ENCODE peak calls at places on chromosome 12, in four cellular contexts. Y, Q, Z and I are unnamed samples.
A peak's percentile ranks its signal among the peaks of the same experiment; 100 is the strongest.

GRCh38 chr12:22334696-22335290 is at the start of gene ST8SIA1:
- DNase-seq in Y (no peak), Q (peak; percentile 57), Z (no peak), I (peak; percentile 81)

GRCh38 chr12:62375603-62376002 is 91.0 kb upstream of the MON2 start:
- DNase-seq in Y (no peak), Q (no peak), Z (no peak), I (no peak)

GRCh38 chr12:108571604-108572165 is 9.3 kb downstream of the ISCU start:
- DNase-seq in Y (no peak), Q (no peak), Z (no peak), I (no peak)

GRCh38 chr12:43099691-43100163 is 452.3 kb downstream of the ADAMTS20 start:
- DNase-seq in Y (no peak), Q (no peak), Z (no peak), I (no peak)

GRCh38 chr12:76014007-76014406 is 17.6 kb downstream of the PHLDA1 start:
- DNase-seq in Y (no peak), Q (no peak), Z (no peak), I (no peak)

GRCh38 chr12:68451261-68452091 is 119.3 kb upstream of the MDM1 start:
- DNase-seq in Y (no peak), Q (no peak), Z (no peak), I (no peak)

GRCh38 chr12:112714166-112714565 is 77.4 kb upstream of the RPH3A start:
- DNase-seq in Y (no peak), Q (no peak), Z (peak; percentile 40), I (no peak)

GRCh38 chr12:111425655-111426054 is 19.9 kb downstream of the SH2B3 start:
- DNase-seq in Y (no peak), Q (no peak), Z (no peak), I (no peak)

GRCh38 chr12:4153343-4153892 is 120.1 kb upstream of the CCND2 start:
- DNase-seq in Y (no peak), Q (no peak), Z (no peak), I (no peak)

GRCh38 chr12:128947199-128947598 is 93.9 kb downstream of the GLT1D1 start:
- DNase-seq in Y (no peak), Q (no peak), Z (no peak), I (no peak)

GRCh38 chr12:39064712-39065111 is 159.3 kb upstream of the CPNE8 start:
- DNase-seq in Y (no peak), Q (no peak), Z (no peak), I (no peak)

GRCh38 chr12:87163122-87163521 is 866.1 kb downstream of the C12orf50 start:
- DNase-seq in Y (no peak), Q (no peak), Z (no peak), I (no peak)

GRCh38 chr12:38744056-38744455 is 161.3 kb downstream of the CPNE8 start:
- DNase-seq in Y (no peak), Q (no peak), Z (no peak), I (no peak)

GRCh38 chr12:89636054-89636775 is 72.4 kb downstream of the ATP2B1 start:
- DNase-seq in Y (peak; percentile 4), Q (no peak), Z (no peak), I (no peak)

GRCh38 chr12:24562761-24563392 is 386.0 kb downstream of the BCAT1 start:
- DNase-seq in Y (no peak), Q (peak; percentile 48), Z (no peak), I (peak; percentile 69)

GRCh38 chr12:132222096-132222807 is 78.0 kb downstream of the NOC4L start:
- DNase-seq in Y (no peak), Q (no peak), Z (no peak), I (no peak)

GRCh38 chr12:84183576-84183975 is 729.0 kb downstream of the SLC6A15 start:
- DNase-seq in Y (no peak), Q (no peak), Z (no peak), I (no peak)

GRCh38 chr12:124913474-124914391 is 717 bp downstream of the UBC start:
- DNase-seq in Y (no peak), Q (peak; percentile 48), Z (no peak), I (peak; percentile 71)

GRCh38 chr12:40714636-40715035 is 22.4 kb downstream of the CNTN1 start:
- DNase-seq in Y (no peak), Q (no peak), Z (no peak), I (no peak)

GRCh38 chr12:84642201-84642600 is 270.4 kb downstream of the SLC6A15 start:
- DNase-seq in Y (no peak), Q (no peak), Z (no peak), I (no peak)

GRCh38 chr12:76260390-76260748 is 87.8 kb downstream of the BBS10 start:
- DNase-seq in Y (no peak), Q (no peak), Z (no peak), I (no peak)

GRCh38 chr12:124512667-124513296 is 54.6 kb downstream of the NCOR2 start:
- DNase-seq in Y (no peak), Q (peak; percentile 60), Z (peak; percentile 85), I (peak; percentile 95)

GRCh38 chr12:91984571-91984970 is 161.1 kb downstream of the BTG1 start:
- DNase-seq in Y (no peak), Q (no peak), Z (no peak), I (no peak)

GRCh38 chr12:100668939-100669536 is 95.6 kb downstream of the GAS2L3 start:
- DNase-seq in Y (peak; percentile 17), Q (peak; percentile 80), Z (peak; percentile 73), I (peak; percentile 75)

GRCh38 chr12:117564885-117565284 is 203.5 kb upstream of the NOS1 start:
- DNase-seq in Y (no peak), Q (peak; percentile 4), Z (no peak), I (peak; percentile 23)

GRCh38 chr12:76113800-76114757 is 29.6 kb upstream of the NAP1L1 start:
- DNase-seq in Y (peak; percentile 11), Q (no peak), Z (no peak), I (no peak)